ENCODE peak calls at places on chromosomes 16 and 17, in four cellular contexts. I is substantia nigra, O is OCI-M1, X is keratinocyte. U is an unnamed sample.

GRCh38 chr17:43578699-43579569 is 32.8 kb upstream of the ETV4 start:
- DNase-seq in O (no peak), X (peak; percentile 81), I (no peak), U (no peak)

GRCh38 chr17:82400830-82401229 is 17.3 kb upstream of the HEXD start:
- DNase-seq in O (peak; percentile 94), I (no peak), X (no peak), U (no peak)

GRCh38 chr17:82230627-82231311 is 1.9 kb downstream of the SLC16A3 start:
- DNase-seq in I (peak; percentile 65), X (no peak), O (peak; percentile 90), U (peak; percentile 91)

GRCh38 chr16:71867934-71868333 is 16.0 kb downstream of the ZNF821 start:
- DNase-seq in X (no peak), I (no peak), O (no peak), U (no peak)

GRCh38 chr17:5237541-5238016 is 2.9 kb upstream of the SCIMP start:
- DNase-seq in O (peak; percentile 89), X (no peak), I (peak; percentile 19), U (no peak)

GRCh38 chr16:81315271-81316175 is 761 bp downstream of the GAN start:
- DNase-seq in X (no peak), I (peak; percentile 36), O (peak; percentile 59), U (peak; percentile 65)

GRCh38 chr16:3171181-3171854 is 16.7 kb upstream of the OR1F1 start:
- DNase-seq in O (peak; percentile 69), I (no peak), X (no peak), U (no peak)

GRCh38 chr17:82441686-82442487 is 8.7 kb downstream of the CYBC1 start:
- DNase-seq in O (no peak), X (no peak), I (no peak), U (no peak)

GRCh38 chr17:70447588-70447987 is 278.3 kb downstream of the KCNJ2 start:
- DNase-seq in O (no peak), I (no peak), X (no peak), U (no peak)

GRCh38 chr16:82651921-82652601 is 25.3 kb downstream of the CDH13 start:
- DNase-seq in O (no peak), X (no peak), I (no peak), U (no peak)